ENCODE peak calls at places on chromosomes 12 and 14, in nine cellular contexts. G, O, T, D, E, V, K, X and C are unnamed samples.

GRCh38 chr12:21881950-21882349 is 59.3 kb downstream of the ABCC9 start:
- DNase-seq in V (no peak), D (peak; percentile 56), T (peak; percentile 8), G (no peak), X (no peak), E (no peak), K (no peak), O (no peak), C (no peak)

GRCh38 chr12:12901158-12901791 is 9.9 kb downstream of the GPRC5A start:
- DNase-seq in D (no peak), K (peak; percentile 99), X (no peak), T (peak; percentile 21), E (no peak), O (no peak), G (no peak), V (peak; percentile 75), C (no peak)

GRCh38 chr12:92472198-92472597 is 230.6 kb upstream of the PLEKHG7 start:
- DNase-seq in K (peak; percentile 60), V (no peak), E (no peak), X (no peak), T (no peak), D (no peak), O (no peak), G (no peak), C (no peak)

GRCh38 chr12:88585054-88585453 is 4.8 kb upstream of the KITLG start:
- DNase-seq in D (no peak), K (no peak), T (no peak), V (no peak), G (no peak), E (no peak), X (no peak), O (no peak), C (no peak)

GRCh38 chr12:89880695-89881350 is 172.2 kb upstream of the ATP2B1 start:
- DNase-seq in E (no peak), T (no peak), O (no peak), K (no peak), G (peak; percentile 52), V (no peak), X (no peak), D (no peak), C (no peak)

GRCh38 chr12:15035185-15035584 is 62.3 kb downstream of the PDE6H start:
- DNase-seq in X (no peak), V (no peak), T (no peak), O (no peak), D (no peak), E (no peak), K (no peak), G (no peak), C (no peak)

GRCh38 chr12:67496616-67497015 is 151.9 kb upstream of the DYRK2 start:
- DNase-seq in T (no peak), D (no peak), X (no peak), G (no peak), V (no peak), K (no peak), E (no peak), O (no peak), C (no peak)

GRCh38 chr14:95052016-95052585 is 105.2 kb downstream of the DICER1 start:
- DNase-seq in T (no peak), G (no peak), O (no peak), E (no peak), X (no peak), K (no peak), V (no peak), D (no peak), C (no peak)

GRCh38 chr12:55901881-55902490 is 25.7 kb downstream of the PYM1 start:
- DNase-seq in E (no peak), X (no peak), O (no peak), K (no peak), G (no peak), V (no peak), T (no peak), D (no peak), C (no peak)

GRCh38 chr12:17928708-17929366 is 161.2 kb downstream of the RERGL start:
- DNase-seq in T (no peak), X (no peak), V (peak; percentile 92), G (no peak), D (no peak), K (peak; percentile 79), O (peak; percentile 9), E (peak; percentile 1), C (peak; percentile 17)

GRCh38 chr12:103833891-103834290 is 7.1 kb downstream of the NT5DC3 start:
- DNase-seq in G (no peak), T (no peak), E (no peak), V (no peak), D (no peak), O (no peak), X (no peak), K (no peak), C (no peak)

GRCh38 chr12:5789469-5789968 is 155.5 kb downstream of the ANO2 start:
- DNase-seq in D (no peak), K (no peak), T (no peak), O (no peak), V (no peak), E (no peak), X (peak; percentile 33), G (no peak), C (no peak)

GRCh38 chr14:74507085-74507484 is 13.5 kb downstream of the ISCA2 start:
- DNase-seq in E (no peak), V (no peak), O (no peak), X (no peak), T (no peak), D (no peak), K (no peak), G (no peak), C (no peak)

GRCh38 chr12:45989857-45990467 is 412 bp downstream of the SCAF11 start:
- DNase-seq in G (peak; percentile 75), D (peak; percentile 81), K (peak; percentile 62), E (peak; percentile 33), V (peak; percentile 58), X (peak; percentile 63), O (peak; percentile 30), T (peak; percentile 72), C (peak; percentile 65)